ENCODE peak calls at places on chromosomes 13 and 19, in five cellular contexts. I is fibroblast of the aortic adventitia; C is AG20443; Z is gastrocnemius medialis; D is stimulated activated CD4-positive, alpha-beta T cell treated with anti-CD3 and anti-CD28 coated beads, Interleukin-4, amount 100 ng/mL, for 48 hours. G is an unnamed sample.

GRCh38 chr19:32224371-32225244 is 120.8 kb upstream of the ZNF507 start:
- DNase-seq in C (peak; percentile 95), Z (peak; percentile 12), D (peak; percentile 61), I (peak; percentile 28), G (peak; percentile 28)

GRCh38 chr19:369256-369655 is 24.7 kb upstream of the MIER2 start:
- DNase-seq in I (no peak), C (no peak), D (no peak), Z (no peak), G (no peak)

GRCh38 chr19:43465468-43466120 is at the start of gene LYPD3:
- DNase-seq in D (no peak), C (peak; percentile 72), Z (no peak), I (peak; percentile 35), G (no peak)

GRCh38 chr19:10929402-10929794 is 787 bp downstream of the TIMM29 start:
- DNase-seq in Z (no peak), I (no peak), D (no peak), C (peak; percentile 7), G (no peak)

GRCh38 chr13:42968906-42969305 is 23.1 kb downstream of the EPSTI1 start:
- DNase-seq in Z (no peak), I (no peak), D (no peak), C (no peak), G (no peak)

GRCh38 chr13:39894586-39894985 is 239.1 kb downstream of the COG6 start:
- DNase-seq in I (no peak), C (no peak), D (no peak), Z (no peak), G (no peak)

GRCh38 chr19:49019242-49019932 is 2.5 kb upstream of the LHB start:
- DNase-seq in Z (peak; percentile 59), I (no peak), D (peak; percentile 65), C (peak; percentile 72), G (peak; percentile 41)

GRCh38 chr13:74133657-74134201 is 475 bp downstream of the KLF12 start:
- DNase-seq in C (peak; percentile 80), Z (peak; percentile 63), I (peak; percentile 95), D (peak; percentile 63), G (peak; percentile 98)

GRCh38 chr13:51628059-51628852 is 44.0 kb downstream of the WDFY2 start:
- DNase-seq in I (no peak), C (no peak), D (no peak), Z (no peak), G (no peak)

GRCh38 chr13:79451500-79451962 is 29.4 kb upstream of the NDFIP2 start:
- DNase-seq in Z (no peak), C (peak; percentile 91), D (peak; percentile 84), I (peak; percentile 77), G (peak; percentile 18)

GRCh38 chr13:32023698-32024097 is 7.9 kb upstream of the FRY start:
- DNase-seq in D (no peak), C (no peak), I (no peak), Z (no peak), G (peak; percentile 34)

GRCh38 chr19:13437919-13438618 is 68.2 kb downstream of the CACNA1A start:
- DNase-seq in Z (no peak), C (no peak), I (no peak), D (no peak), G (no peak)

GRCh38 chr13:22210134-22210930 is 539.5 kb downstream of the FGF9 start:
- DNase-seq in D (no peak), I (no peak), Z (no peak), C (no peak), G (no peak)

GRCh38 chr19:51185868-51186215 is 39.0 kb upstream of the CD33 start:
- DNase-seq in D (no peak), Z (no peak), C (no peak), I (no peak), G (no peak)

GRCh38 chr13:26168276-26168814 is 53.8 kb downstream of the RNF6 start:
- DNase-seq in D (no peak), C (no peak), Z (no peak), I (peak; percentile 39), G (no peak)